ENCODE peak calls at places on chromosomes 4 and X, in seven cellular contexts. F is GDM1, Q is amniotic stem cell, B is gastrocnemius medialis, O is T-cell, H is ELF-1, K is A673. N is an unnamed sample.

GRCh38 chr4:31793907-31794306 is 1073.7 kb downstream of the PCDH7 start:
- DNase-seq in O (no peak), B (no peak), K (no peak), F (no peak), H (no peak), Q (no peak), N (no peak)

GRCh38 chr4:146582864-146583263 is 55.8 kb upstream of the POU4F2 start:
- DNase-seq in O (no peak), F (no peak), Q (no peak), B (no peak), H (peak), K (peak), N (no peak)

GRCh38 chr4:97720869-97721432 is 422.3 kb downstream of the STPG2 start:
- DNase-seq in H (no peak), K (no peak), B (no peak), O (no peak), F (no peak), Q (no peak), N (peak)

GRCh38 chrX:17038277-17038676 is 91.8 kb downstream of the REPS2 start:
- DNase-seq in B (no peak), F (no peak), H (no peak), O (no peak), K (no peak), Q (no peak), N (no peak)

GRCh38 chrX:94265323-94265722 is 591.3 kb downstream of the FAM133A start:
- DNase-seq in K (no peak), O (no peak), Q (no peak), H (no peak), B (no peak), F (no peak), N (no peak)

GRCh38 chrX:49029876-49030275 is 13.3 kb downstream of the TFE3 start:
- DNase-seq in Q (no peak), B (no peak), H (peak), O (no peak), K (no peak), F (no peak), N (no peak)

GRCh38 chr4:973431-974397 is at the start of gene DGKQ:
- DNase-seq in F (peak), O (peak), K (peak), B (peak), Q (peak), H (no peak), N (peak)

GRCh38 chr4:1720163-1720983 is 750 bp downstream of the TMEM129 start:
- DNase-seq in F (peak), H (peak), Q (no peak), O (peak), K (no peak), B (no peak), N (no peak)

GRCh38 chr4:176547005-176547404 is 227.2 kb downstream of the SPCS3 start:
- DNase-seq in K (no peak), F (no peak), O (no peak), B (no peak), H (no peak), Q (no peak), N (no peak)

GRCh38 chr4:148007303-148007702 is 275.4 kb downstream of the ARHGAP10 start:
- DNase-seq in O (no peak), B (peak), Q (peak), H (peak), K (peak), F (no peak), N (peak)

GRCh38 chr4:139794158-139794954 is 128.7 kb downstream of the MGST2 start:
- DNase-seq in B (no peak), F (no peak), O (no peak), H (no peak), Q (peak), K (peak), N (no peak)

GRCh38 chr4:139988863-139989765 is 164.9 kb downstream of the MAML3 start:
- DNase-seq in Q (peak), H (peak), B (no peak), K (peak), F (peak), O (no peak), N (peak)

GRCh38 chrX:47560179-47560830 is 700 bp upstream of the ARAF start:
- DNase-seq in H (no peak), K (no peak), B (no peak), O (no peak), Q (no peak), F (no peak), N (no peak)

GRCh38 chr4:182575225-182575624 is 332.0 kb downstream of the TENM3 start:
- DNase-seq in K (no peak), Q (no peak), H (no peak), O (no peak), B (no peak), F (no peak), N (no peak)

GRCh38 chrX:56812515-56813105 is 83.6 kb downstream of the NBDY start:
- DNase-seq in H (no peak), F (no peak), B (no peak), O (peak), Q (no peak), K (no peak), N (no peak)

GRCh38 chr4:151250706-151251105 is 26.3 kb upstream of the PRSS48 start:
- DNase-seq in F (no peak), Q (no peak), B (no peak), H (peak), O (no peak), K (no peak), N (no peak)

GRCh38 chrX:26262121-26262523 is 46.2 kb downstream of the MAGEB5 start:
- DNase-seq in K (no peak), F (no peak), H (peak), Q (no peak), O (no peak), B (no peak), N (peak)

GRCh38 chrX:38468758-38469157 is 92.6 kb upstream of the TSPAN7 start:
- DNase-seq in O (no peak), F (no peak), K (no peak), Q (no peak), H (no peak), B (no peak), N (no peak)

GRCh38 chrX:133171962-133172708 is 46.0 kb downstream of the TFDP3 start:
- DNase-seq in K (peak), O (no peak), Q (no peak), F (no peak), H (no peak), B (no peak), N (peak)

GRCh38 chr4:53586121-53586816 is 5.0 kb downstream of the LNX1 start:
- DNase-seq in H (no peak), F (no peak), B (no peak), Q (peak), O (no peak), K (peak), N (peak)

GRCh38 chrX:112687189-112687691 is 7.5 kb upstream of the LHFPL1 start:
- DNase-seq in O (no peak), F (no peak), K (no peak), Q (no peak), H (no peak), B (no peak), N (no peak)